ENCODE peak calls at places on chromosomes 6 and 20, in four cellular contexts. U is left lung, F is T-helper 17 cell, E is BJ. Q is an unnamed sample.

GRCh38 chr20:5973172-5973571 is 22.7 kb downstream of the MCM8 start:
- DNase-seq in U (no peak), F (no peak), E (no peak), Q (no peak)

GRCh38 chr20:24966317-24967012 is 17.4 kb downstream of the CST7 start:
- DNase-seq in U (no peak), F (no peak), E (no peak), Q (no peak)

GRCh38 chr6:148608211-148608951 is 138.4 kb upstream of the UST start:
- DNase-seq in U (no peak), F (no peak), E (no peak), Q (no peak)

GRCh38 chr6:104462811-104463599 is 396.7 kb downstream of the HACE1 start:
- DNase-seq in U (no peak), F (no peak), E (no peak), Q (no peak)

GRCh38 chr20:49037962-49038387 is 8.1 kb upstream of the CSE1L start:
- DNase-seq in U (no peak), F (no peak), E (no peak), Q (no peak)

GRCh38 chr6:107731422-107732319 is 92.4 kb downstream of the SCML4 start:
- DNase-seq in U (no peak), F (no peak), E (no peak), Q (no peak)

GRCh38 chr6:149046822-149047246 is 270.7 kb upstream of the TAB2 start:
- DNase-seq in U (no peak), F (no peak), E (no peak), Q (no peak)

GRCh38 chr6:147925826-147926225 is 416.8 kb upstream of the SASH1 start:
- DNase-seq in U (no peak), F (no peak), E (no peak), Q (no peak)

GRCh38 chr6:816510-817084 is 123.7 kb upstream of the EXOC2 start:
- DNase-seq in U (no peak), F (no peak), E (no peak), Q (no peak)

GRCh38 chr20:47178851-47179250 is 177.6 kb downstream of the ZMYND8 start:
- DNase-seq in U (no peak), F (no peak), E (no peak), Q (no peak)

GRCh38 chr20:23078351-23078993 is 7.7 kb downstream of the CD93 start:
- DNase-seq in U (no peak), F (no peak), E (no peak), Q (no peak)

GRCh38 chr20:62711703-62712101 is 3.1 kb downstream of the NTSR1 start:
- DNase-seq in U (peak; percentile 67), F (no peak), E (no peak), Q (no peak)

GRCh38 chr6:132456700-132457143 is 55.4 kb upstream of the MOXD1 start:
- DNase-seq in U (peak; percentile 53), F (no peak), E (no peak), Q (peak; percentile 19)

GRCh38 chr6:55694148-55694547 is 115.2 kb upstream of the HMGCLL1 start:
- DNase-seq in U (no peak), F (no peak), E (peak; percentile 28), Q (no peak)

GRCh38 chr6:72042088-72042487 is 155.7 kb downstream of the RIMS1 start:
- DNase-seq in U (no peak), F (no peak), E (no peak), Q (no peak)

GRCh38 chr20:13788167-13788834 is 3.5 kb downstream of the NDUFAF5 start:
- DNase-seq in U (no peak), F (no peak), E (no peak), Q (peak; percentile 13)

GRCh38 chr6:31216208-31216898 is 45.9 kb upstream of the POU5F1 start:
- DNase-seq in U (no peak), F (no peak), E (no peak), Q (no peak)

GRCh38 chr6:157401734-157402338 is 20.8 kb downstream of the ZDHHC14 start:
- DNase-seq in U (no peak), F (no peak), E (no peak), Q (no peak)

GRCh38 chr6:142411145-142411544 is 109.3 kb downstream of the ADGRG6 start:
- DNase-seq in U (no peak), F (no peak), E (no peak), Q (no peak)

Q was measured in GM12892.